ENCODE peak calls at places on chromosomes 13 and 19, in five cellular contexts. P is heart right ventricle, E is neural crest cell, Y is hepatic stellate cell, D is right atrium auricular region. X is an unnamed sample.

GRCh38 chr13:50762969-50763568 is 80.4 kb downstream of the DLEU7 start:
- DNase-seq in D (no peak), Y (no peak), E (no peak), P (no peak), X (peak)

GRCh38 chr13:110957181-110957884 is 42.5 kb upstream of the ANKRD10 start:
- DNase-seq in Y (no peak), D (no peak), E (peak), P (no peak), X (no peak)

GRCh38 chr19:52110780-52111179 is 15.2 kb upstream of the ZNF841 start:
- DNase-seq in E (no peak), D (no peak), P (no peak), Y (no peak), X (no peak)

GRCh38 chr13:109389892-109390345 is 396.5 kb downstream of the IRS2 start:
- DNase-seq in P (no peak), E (no peak), Y (no peak), D (peak), X (no peak)

GRCh38 chr19:14366529-14366928 is 14.7 kb upstream of the ADGRE5 start:
- DNase-seq in P (peak), D (peak), Y (peak), E (peak), X (no peak)

GRCh38 chr19:703651-704446 is 4.9 kb upstream of the PALM start:
- DNase-seq in E (peak), Y (no peak), D (peak), P (peak), X (no peak)

GRCh38 chr13:40812724-40813445 is 23.5 kb downstream of the SLC25A15 start:
- DNase-seq in Y (peak), E (no peak), D (no peak), P (no peak), X (no peak)

GRCh38 chr19:47227347-47228167 is 3.4 kb downstream of the BBC3 start:
- DNase-seq in D (peak), E (peak), P (peak), Y (peak), X (no peak)

GRCh38 chr19:43329989-43330388 is 23.5 kb upstream of the CD177 start:
- DNase-seq in Y (no peak), P (no peak), D (no peak), E (no peak), X (no peak)

GRCh38 chr19:53332484-53332883 is 1.1 kb upstream of the ZNF845 start:
- DNase-seq in E (no peak), P (no peak), D (no peak), Y (no peak), X (no peak)

GRCh38 chr13:62432906-62433305 is 1017.3 kb upstream of the PCDH20 start:
- DNase-seq in Y (no peak), D (no peak), P (no peak), E (no peak), X (no peak)

GRCh38 chr13:109985871-109986270 is 199.5 kb upstream of the IRS2 start:
- DNase-seq in E (no peak), Y (no peak), D (no peak), P (no peak), X (no peak)

GRCh38 chr19:50646074-50646807 is 3.0 kb upstream of the C19orf81 start:
- DNase-seq in Y (peak), E (no peak), D (no peak), P (no peak), X (no peak)

GRCh38 chr19:4972509-4973230 is 3.8 kb downstream of the KDM4B start:
- DNase-seq in D (no peak), Y (peak), E (no peak), P (no peak), X (no peak)

GRCh38 chr19:1744133-1744665 is 9.1 kb upstream of the ONECUT3 start:
- DNase-seq in Y (no peak), P (no peak), D (no peak), E (no peak), X (no peak)

GRCh38 chr13:99766641-99767045 is 204.9 kb downstream of the ZIC5 start:
- DNase-seq in D (no peak), Y (no peak), P (no peak), E (no peak), X (no peak)

X was measured in putamen.